ENCODE peak calls at places on chromosomes 16 and 17, in five cellular contexts. W is type B pancreatic cell, Z is EL, U is A549, Q is iPS DF 6.9. G is an unnamed sample.

GRCh38 chr17:76076765-76077581 is 2.0 kb upstream of the ZACN start:
- DNase-seq in U (no peak), W (no peak), Q (no peak), Z (no peak), G (no peak)

GRCh38 chr16:2467301-2468141 is 3.6 kb upstream of the NTN3 start:
- DNase-seq in U (peak), Z (peak), W (no peak), Q (no peak), G (peak)

GRCh38 chr16:58035356-58036170 is 10.0 kb downstream of the MMP15 start:
- DNase-seq in W (no peak), Q (no peak), U (no peak), Z (no peak), G (no peak)

GRCh38 chr17:2700491-2701141 is 10.9 kb downstream of the CLUH start:
- DNase-seq in Q (no peak), W (no peak), Z (no peak), U (no peak), G (no peak)

GRCh38 chr17:71383111-71383510 is 737.7 kb upstream of the SOX9 start:
- DNase-seq in U (no peak), W (no peak), Z (no peak), Q (no peak), G (no peak)

GRCh38 chr17:19539841-19540311 is 6.2 kb downstream of the SLC47A1 start:
- DNase-seq in U (no peak), W (no peak), Q (no peak), Z (no peak), G (no peak)

GRCh38 chr17:30449480-30449879 is 27.7 kb upstream of the GOSR1 start:
- DNase-seq in Q (no peak), W (no peak), U (no peak), Z (no peak), G (no peak)

GRCh38 chr17:42904110-42904469 is 3.5 kb downstream of the G6PC1 start:
- DNase-seq in W (no peak), Q (no peak), U (no peak), Z (no peak), G (no peak)